ENCODE peak calls at places on chromosome 2, in four cellular contexts. One of them, this sample, is unnamed.

GRCh38 chr2:230885467-230886130 is 20.9 kb downstream of the ITM2C start:
- DNase-seq in stimulated activated CD8-positive, alpha-beta memory T cell treated with anti-CD3 and anti-CD28 coated beads, Interleukin-2, amount 100 ng/mL, for 48 hours: no peak
- DNase-seq in Caco-2: no peak
- DNase-seq in NT2/D1: no peak
- DNase-seq in this sample: no peak

GRCh38 chr2:222024934-222025890 is 273.6 kb downstream of the PAX3 start:
- DNase-seq in stimulated activated CD8-positive, alpha-beta memory T cell treated with anti-CD3 and anti-CD28 coated beads, Interleukin-2, amount 100 ng/mL, for 48 hours: no peak
- DNase-seq in Caco-2: peak
- DNase-seq in NT2/D1: peak
- DNase-seq in this sample: no peak

GRCh38 chr2:45009303-45009927 is at the start of gene SIX2:
- DNase-seq in stimulated activated CD8-positive, alpha-beta memory T cell treated with anti-CD3 and anti-CD28 coated beads, Interleukin-2, amount 100 ng/mL, for 48 hours: no peak
- DNase-seq in Caco-2: peak
- DNase-seq in NT2/D1: peak
- DNase-seq in this sample: peak

GRCh38 chr2:156339110-156339847 is 6.8 kb upstream of the NR4A2 start:
- DNase-seq in stimulated activated CD8-positive, alpha-beta memory T cell treated with anti-CD3 and anti-CD28 coated beads, Interleukin-2, amount 100 ng/mL, for 48 hours: no peak
- DNase-seq in Caco-2: no peak
- DNase-seq in NT2/D1: no peak
- DNase-seq in this sample: no peak

GRCh38 chr2:61249521-61250071 is 87.6 kb downstream of the C2orf74 start:
- DNase-seq in stimulated activated CD8-positive, alpha-beta memory T cell treated with anti-CD3 and anti-CD28 coated beads, Interleukin-2, amount 100 ng/mL, for 48 hours: no peak
- DNase-seq in Caco-2: no peak
- DNase-seq in NT2/D1: no peak
- DNase-seq in this sample: no peak

GRCh38 chr2:136297312-136297711 is 179.4 kb upstream of the CXCR4 start:
- DNase-seq in stimulated activated CD8-positive, alpha-beta memory T cell treated with anti-CD3 and anti-CD28 coated beads, Interleukin-2, amount 100 ng/mL, for 48 hours: no peak
- DNase-seq in Caco-2: no peak
- DNase-seq in NT2/D1: no peak
- DNase-seq in this sample: no peak

GRCh38 chr2:134771313-134771801 is 52.6 kb upstream of the TMEM163 start:
- DNase-seq in stimulated activated CD8-positive, alpha-beta memory T cell treated with anti-CD3 and anti-CD28 coated beads, Interleukin-2, amount 100 ng/mL, for 48 hours: no peak
- DNase-seq in Caco-2: no peak
- DNase-seq in NT2/D1: no peak
- DNase-seq in this sample: no peak

GRCh38 chr2:112140899-112141622 is 2.9 kb downstream of the FBLN7 start:
- DNase-seq in stimulated activated CD8-positive, alpha-beta memory T cell treated with anti-CD3 and anti-CD28 coated beads, Interleukin-2, amount 100 ng/mL, for 48 hours: no peak
- DNase-seq in Caco-2: no peak
- DNase-seq in NT2/D1: no peak
- DNase-seq in this sample: no peak

GRCh38 chr2:102839668-102840388 is 78.0 kb downstream of the TMEM182 start:
- DNase-seq in stimulated activated CD8-positive, alpha-beta memory T cell treated with anti-CD3 and anti-CD28 coated beads, Interleukin-2, amount 100 ng/mL, for 48 hours: peak
- DNase-seq in Caco-2: peak
- DNase-seq in NT2/D1: peak
- DNase-seq in this sample: no peak

GRCh38 chr2:233410191-233410760 is 56.0 kb downstream of the DGKD start:
- DNase-seq in stimulated activated CD8-positive, alpha-beta memory T cell treated with anti-CD3 and anti-CD28 coated beads, Interleukin-2, amount 100 ng/mL, for 48 hours: no peak
- DNase-seq in Caco-2: no peak
- DNase-seq in NT2/D1: no peak
- DNase-seq in this sample: no peak

GRCh38 chr2:59449264-59449663 is 1104.2 kb downstream of the BCL11A start:
- DNase-seq in stimulated activated CD8-positive, alpha-beta memory T cell treated with anti-CD3 and anti-CD28 coated beads, Interleukin-2, amount 100 ng/mL, for 48 hours: no peak
- DNase-seq in Caco-2: no peak
- DNase-seq in NT2/D1: no peak
- DNase-seq in this sample: no peak

GRCh38 chr2:205053827-205054410 is 508.6 kb downstream of the PARD3B start:
- DNase-seq in stimulated activated CD8-positive, alpha-beta memory T cell treated with anti-CD3 and anti-CD28 coated beads, Interleukin-2, amount 100 ng/mL, for 48 hours: no peak
- DNase-seq in Caco-2: no peak
- DNase-seq in NT2/D1: no peak
- DNase-seq in this sample: no peak

GRCh38 chr2:85724731-85725181 is 29.0 kb upstream of the ATOH8 start:
- DNase-seq in stimulated activated CD8-positive, alpha-beta memory T cell treated with anti-CD3 and anti-CD28 coated beads, Interleukin-2, amount 100 ng/mL, for 48 hours: no peak
- DNase-seq in Caco-2: no peak
- DNase-seq in NT2/D1: no peak
- DNase-seq in this sample: no peak

GRCh38 chr2:54041135-54041534 is 70.3 kb upstream of the PSME4 start:
- DNase-seq in stimulated activated CD8-positive, alpha-beta memory T cell treated with anti-CD3 and anti-CD28 coated beads, Interleukin-2, amount 100 ng/mL, for 48 hours: peak
- DNase-seq in Caco-2: no peak
- DNase-seq in NT2/D1: no peak
- DNase-seq in this sample: no peak

GRCh38 chr2:189641565-189641964 is 19.7 kb upstream of the ASNSD1 start:
- DNase-seq in stimulated activated CD8-positive, alpha-beta memory T cell treated with anti-CD3 and anti-CD28 coated beads, Interleukin-2, amount 100 ng/mL, for 48 hours: no peak
- DNase-seq in Caco-2: no peak
- DNase-seq in NT2/D1: no peak
- DNase-seq in this sample: no peak

GRCh38 chr2:171342014-171342413 is 91.8 kb downstream of the METTL8 start:
- DNase-seq in stimulated activated CD8-positive, alpha-beta memory T cell treated with anti-CD3 and anti-CD28 coated beads, Interleukin-2, amount 100 ng/mL, for 48 hours: no peak
- DNase-seq in Caco-2: no peak
- DNase-seq in NT2/D1: no peak
- DNase-seq in this sample: no peak

GRCh38 chr2:71646028-71646427 is 192.7 kb downstream of the DYSF start:
- DNase-seq in stimulated activated CD8-positive, alpha-beta memory T cell treated with anti-CD3 and anti-CD28 coated beads, Interleukin-2, amount 100 ng/mL, for 48 hours: no peak
- DNase-seq in Caco-2: no peak
- DNase-seq in NT2/D1: no peak
- DNase-seq in this sample: no peak

GRCh38 chr2:138090330-138090729 is 126.1 kb downstream of the HNMT start:
- DNase-seq in stimulated activated CD8-positive, alpha-beta memory T cell treated with anti-CD3 and anti-CD28 coated beads, Interleukin-2, amount 100 ng/mL, for 48 hours: no peak
- DNase-seq in Caco-2: peak
- DNase-seq in NT2/D1: no peak
- DNase-seq in this sample: no peak

GRCh38 chr2:127591221-127591923 is 54.6 kb upstream of the GPR17 start:
- DNase-seq in stimulated activated CD8-positive, alpha-beta memory T cell treated with anti-CD3 and anti-CD28 coated beads, Interleukin-2, amount 100 ng/mL, for 48 hours: peak
- DNase-seq in Caco-2: peak
- DNase-seq in NT2/D1: peak
- DNase-seq in this sample: peak

GRCh38 chr2:179338681-179339080 is 74.0 kb upstream of the SESTD1 start:
- DNase-seq in stimulated activated CD8-positive, alpha-beta memory T cell treated with anti-CD3 and anti-CD28 coated beads, Interleukin-2, amount 100 ng/mL, for 48 hours: no peak
- DNase-seq in Caco-2: no peak
- DNase-seq in NT2/D1: no peak
- DNase-seq in this sample: no peak

GRCh38 chr2:97966545-97967215 is 29.1 kb downstream of the TMEM131 start:
- DNase-seq in stimulated activated CD8-positive, alpha-beta memory T cell treated with anti-CD3 and anti-CD28 coated beads, Interleukin-2, amount 100 ng/mL, for 48 hours: no peak
- DNase-seq in Caco-2: no peak
- DNase-seq in NT2/D1: no peak
- DNase-seq in this sample: no peak

GRCh38 chr2:239864247-239865058 is 160.7 kb downstream of the NDUFA10 start:
- DNase-seq in stimulated activated CD8-positive, alpha-beta memory T cell treated with anti-CD3 and anti-CD28 coated beads, Interleukin-2, amount 100 ng/mL, for 48 hours: no peak
- DNase-seq in Caco-2: no peak
- DNase-seq in NT2/D1: no peak
- DNase-seq in this sample: no peak

This sample was measured in uterus.